ENCODE peak calls at places on chromosome 17, in eight cellular contexts. Z is hypothalamus; T is cardiac muscle cell; D is ACHN; V is omental fat pad; Q is activated naive CD8-positive, alpha-beta T cell treated with anti-CD3 and anti-CD28 coated beads for 36 hours; I is T-helper 1 cell; R is iris pigment epithelial cell. G is an unnamed sample.

GRCh38 chr17:41024702-41025101 is 2.3 kb downstream of the KRTAP1-5 start:
- DNase-seq in Z (no peak), T (no peak), D (no peak), V (no peak), Q (no peak), I (no peak), R (no peak), G (no peak)

GRCh38 chr17:68015081-68015723 is 18.9 kb upstream of the C17orf58 start:
- DNase-seq in Z (no peak), T (no peak), D (no peak), V (no peak), Q (no peak), I (no peak), R (no peak), G (no peak)

GRCh38 chr17:2777242-2777867 is 18.9 kb upstream of the RAP1GAP2 start:
- DNase-seq in Z (no peak), T (no peak), D (no peak), V (no peak), Q (no peak), I (no peak), R (no peak), G (peak)

GRCh38 chr17:6913608-6914443 is 82.0 kb upstream of the ALOX12 start:
- DNase-seq in Z (peak), T (peak), D (peak), V (peak), Q (peak), I (peak), R (peak), G (peak)

GRCh38 chr17:76528528-76529223 is 8.8 kb downstream of the CYGB start:
- DNase-seq in Z (no peak), T (peak), D (no peak), V (no peak), Q (no peak), I (no peak), R (peak), G (no peak)

GRCh38 chr17:79705674-79706073 is 25.1 kb upstream of the ENPP7 start:
- DNase-seq in Z (no peak), T (no peak), D (no peak), V (no peak), Q (no peak), I (no peak), R (no peak), G (no peak)

GRCh38 chr17:73595068-73595865 is 49.0 kb downstream of the SDK2 start:
- DNase-seq in Z (peak), T (peak), D (peak), V (no peak), Q (peak), I (no peak), R (no peak), G (no peak)

GRCh38 chr17:73090396-73091202 is 1.9 kb downstream of the SLC39A11 start:
- DNase-seq in Z (no peak), T (no peak), D (no peak), V (no peak), Q (no peak), I (no peak), R (no peak), G (peak)

GRCh38 chr17:50892101-50892776 is 26.1 kb upstream of the TOB1 start:
- DNase-seq in Z (no peak), T (no peak), D (no peak), V (no peak), Q (no peak), I (no peak), R (no peak), G (no peak)

GRCh38 chr17:7218166-7218565 is 1.5 kb downstream of the DLG4 start:
- DNase-seq in Z (no peak), T (no peak), D (no peak), V (no peak), Q (no peak), I (no peak), R (no peak), G (peak)

G was measured in cerebellar cortex.